ENCODE peak calls at places on chromosomes 6 and 20, in eight cellular contexts. S, U, E, G, K, R, L and M are unnamed samples.
A peak's percentile ranks its signal among the peaks of the same experiment; 100 is the strongest.

GRCh38 chr20:1806456-1806855 is 88.8 kb upstream of the SIRPA start:
- DNase-seq in G (no peak), L (no peak), U (no peak), R (no peak), K (no peak), S (no peak), E (no peak), M (no peak)

GRCh38 chr20:19976595-19977372 is 40.4 kb upstream of the NAA20 start:
- DNase-seq in E (peak; percentile 79), L (no peak), U (peak; percentile 63), S (peak; percentile 90), R (peak; percentile 50), G (no peak), K (peak; percentile 49), M (peak; percentile 61)

GRCh38 chr6:96505363-96505762 is 16.2 kb upstream of the UFL1 start:
- DNase-seq in L (no peak), R (no peak), G (no peak), K (no peak), U (no peak), E (no peak), S (no peak), M (no peak)

GRCh38 chr6:131167773-131168172 is 32.5 kb downstream of the AKAP7 start:
- DNase-seq in S (no peak), L (no peak), K (no peak), R (no peak), E (no peak), U (no peak), G (no peak), M (no peak)

GRCh38 chr6:10362300-10362699 is 52.6 kb downstream of the TFAP2A start:
- DNase-seq in R (no peak), G (no peak), E (no peak), U (no peak), L (no peak), S (no peak), K (no peak), M (no peak)

GRCh38 chr20:846894-847278 is 13.4 kb downstream of the FAM110A start:
- DNase-seq in R (no peak), G (no peak), E (no peak), L (no peak), U (no peak), S (no peak), K (no peak), M (peak; percentile 82)

GRCh38 chr6:9527679-9528286 is 887.1 kb downstream of the TFAP2A start:
- DNase-seq in R (no peak), L (no peak), E (no peak), S (no peak), K (no peak), G (no peak), U (no peak), M (peak; percentile 60)

GRCh38 chr20:61397146-61397545 is 145.1 kb downstream of the CDH4 start:
- DNase-seq in U (no peak), K (no peak), G (no peak), S (no peak), E (no peak), R (no peak), L (no peak), M (no peak)

GRCh38 chr20:50379049-50379990 is 130.9 kb upstream of the PTPN1 start:
- DNase-seq in L (no peak), G (no peak), R (no peak), K (peak; percentile 78), S (no peak), E (no peak), U (no peak), M (peak; percentile 91)

GRCh38 chr20:62143976-62144825 is 632 bp downstream of the SS18L1 start:
- DNase-seq in S (peak; percentile 42), E (peak; percentile 68), U (no peak), K (peak; percentile 67), R (no peak), L (peak; percentile 77), G (no peak), M (peak; percentile 78)

GRCh38 chr6:27126815-27127537 is 120.5 kb upstream of the PRSS16 start:
- DNase-seq in G (peak; percentile 85), K (peak; percentile 92), R (no peak), S (peak; percentile 85), U (peak; percentile 85), E (peak; percentile 41), L (peak; percentile 78), M (peak; percentile 95)

GRCh38 chr6:154791561-154792317 is 58.5 kb downstream of the SCAF8 start:
- DNase-seq in S (no peak), E (no peak), L (no peak), K (peak; percentile 13), G (no peak), U (no peak), R (no peak), M (no peak)
- TF ChIP-seq MAX in S (no peak), E (no peak), L (no peak), K (no peak), G (no peak), U (no peak), R (no peak), M (no peak)

DNA sequence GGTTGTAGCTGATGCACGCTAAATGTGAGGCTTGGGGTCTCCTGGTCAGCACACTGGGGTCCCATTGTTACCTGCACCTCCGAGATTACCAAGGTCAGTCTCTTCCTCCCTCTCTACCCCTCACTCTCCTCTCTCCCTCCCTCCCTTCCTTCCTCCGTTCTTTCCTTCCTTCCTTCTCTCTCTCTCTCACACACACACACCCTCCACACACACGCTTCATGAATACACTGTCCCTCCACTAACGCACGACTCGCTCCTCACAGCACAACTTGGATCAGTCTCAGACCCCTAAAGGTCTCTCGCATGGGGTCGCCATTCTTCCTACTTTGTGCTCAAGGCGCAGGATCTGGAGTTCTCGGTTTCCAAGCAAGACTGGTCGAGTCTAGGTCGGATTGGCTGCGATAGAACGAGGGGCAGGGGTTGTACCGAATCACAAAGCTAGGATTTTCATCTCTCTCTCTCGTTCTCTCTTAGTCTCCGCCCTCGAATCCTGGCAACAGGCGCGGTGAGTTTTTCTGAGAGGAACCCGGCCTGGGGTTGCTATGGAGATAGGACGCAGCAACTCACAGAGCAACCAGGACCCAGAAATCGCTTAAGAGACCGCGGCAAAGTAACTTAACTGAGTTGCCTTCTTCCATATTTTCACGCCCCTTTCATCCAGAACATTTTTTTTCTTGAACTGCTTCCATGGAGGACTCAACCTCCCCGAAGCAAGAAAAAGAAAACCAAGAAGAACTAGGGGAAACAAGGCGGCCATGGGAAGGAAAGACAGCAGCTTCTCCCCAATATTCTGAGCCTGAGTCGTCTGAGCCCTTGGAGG is at the start of gene RSPH4A:
- DNase-seq in E (peak; percentile 82), K (peak; percentile 98), R (peak; percentile 84), U (peak; percentile 67), G (peak; percentile 57), L (peak; percentile 77), S (peak; percentile 78), M (peak; percentile 89)
- TF ChIP-seq CTCF in E (no peak), K (no peak), R (no peak), U (no peak), G (no peak), L (no peak), S (peak; percentile 70), M (no peak)

GRCh38 chr20:58888521-58889333 is 36.2 kb downstream of the GNAS start:
- DNase-seq in R (no peak), G (no peak), U (no peak), E (no peak), K (peak; percentile 50), L (peak; percentile 81), S (peak; percentile 76), M (peak; percentile 88)
- TF ChIP-seq POLR2A in R (peak; percentile 98), G (peak; percentile 99), U (peak; percentile 97), E (no peak), K (peak; percentile 91), L (peak; percentile 73), S (peak; percentile 96), M (peak; percentile 98)

DNA sequence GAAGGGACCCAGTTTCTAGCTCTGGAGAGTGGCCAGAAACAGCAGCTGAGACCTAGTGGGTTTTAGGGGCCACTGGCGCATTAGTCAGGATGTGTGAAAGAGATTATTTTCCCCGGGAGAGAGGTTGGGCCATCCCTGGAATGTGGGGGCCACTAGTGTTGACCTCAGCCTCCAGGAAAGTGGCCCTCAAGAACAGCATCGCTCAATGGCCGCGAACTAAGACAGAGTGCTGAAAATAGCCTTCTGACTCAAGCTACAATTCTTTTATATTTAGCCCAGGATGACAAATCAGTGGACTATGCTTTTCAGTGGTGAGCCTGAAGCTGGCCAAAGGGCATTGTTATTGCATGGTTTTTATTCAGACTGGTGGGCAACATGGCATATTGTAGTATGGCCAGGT is 210.4 kb upstream of the RNF24 start:
- DNase-seq in G (no peak), S (peak; percentile 43), L (no peak), E (no peak), R (no peak), K (peak; percentile 63), U (no peak), M (no peak)
- TF ChIP-seq MAX in G (no peak), S (no peak), L (no peak), E (no peak), R (no peak), K (no peak), U (no peak), M (no peak)

GRCh38 chr6:166032366-166033171 is 135.1 kb downstream of the TBXT start:
- DNase-seq in L (no peak), U (peak; percentile 47), S (no peak), G (no peak), E (peak; percentile 33), K (no peak), R (no peak), M (peak; percentile 10)
- TF ChIP-seq CTCF in L (no peak), U (no peak), S (no peak), G (peak; percentile 10), E (no peak), K (no peak), R (peak; percentile 48), M (peak; percentile 3)

DNA sequence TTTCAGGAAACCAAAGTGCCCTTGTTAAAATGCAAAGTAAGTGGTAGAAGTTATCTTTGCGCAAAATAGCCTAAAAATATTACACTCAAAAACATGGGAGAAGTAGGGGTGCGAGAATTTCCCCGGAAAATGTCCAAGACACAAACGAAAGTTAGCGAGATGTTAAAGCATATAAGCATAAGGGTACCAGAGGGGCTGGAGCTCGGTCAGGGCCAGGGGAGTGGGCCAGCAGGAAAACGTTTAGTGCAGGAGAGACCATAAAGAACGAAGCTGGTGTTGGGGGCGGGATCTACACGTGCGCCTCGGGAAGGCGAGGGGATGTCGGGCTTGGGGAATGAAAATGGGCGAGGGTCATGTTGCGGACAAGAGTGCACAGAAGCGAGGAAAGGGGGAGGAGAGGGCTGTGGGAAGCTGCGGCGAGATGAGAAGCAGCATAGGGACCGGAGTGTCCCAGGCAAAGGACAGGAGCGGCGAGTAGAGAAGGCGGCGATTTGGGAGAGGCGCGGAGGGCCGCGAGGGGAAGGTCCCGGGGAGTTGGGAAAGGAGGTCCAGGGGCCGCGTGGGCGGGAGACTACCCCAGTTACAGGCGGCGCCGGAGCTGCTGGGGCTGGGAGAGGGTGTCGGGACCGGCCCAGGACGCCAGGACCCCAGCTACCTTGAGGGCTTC is 600 bp downstream of the XPO5 start:
- DNase-seq in E (peak; percentile 21), S (peak; percentile 40), R (no peak), L (peak; percentile 64), U (no peak), K (peak; percentile 53), G (no peak), M (peak; percentile 68)
- TF ChIP-seq POLR2A in E (no peak), S (no peak), R (no peak), L (no peak), U (no peak), K (no peak), G (no peak), M (no peak)